ENCODE peak calls at places on chromosome 21, in seven cellular contexts. I is left ventricle myocardium inferior, O is GM23338, B is tibial nerve, V is heart right ventricle, L is cardiac muscle cell, A is IMR-90. C is an unnamed sample. For H3K27me3, the result is how much of the 10 kb centered on the place peaks cover.

GRCh38 chr21:15520811-15521643 is 208.8 kb upstream of the USP25 start:
- DNase-seq in V (no peak), A (peak), I (no peak), B (no peak), L (no peak), O (peak), C (no peak)

GRCh38 chr21:20739421-20739820 is 258.8 kb upstream of the NCAM2 start:
- DNase-seq in L (no peak), V (no peak), B (no peak), I (no peak), O (peak), A (no peak), C (peak)

GRCh38 chr21:45152265-45152746 is 77.9 kb downstream of the ADARB1 start:
- DNase-seq in A (no peak), I (peak), V (no peak), B (no peak), L (peak), O (peak), C (peak)

GRCh38 chr21:19029816-19030215 is 626.2 kb upstream of the TMPRSS15 start:
- DNase-seq in L (no peak), A (no peak), B (no peak), O (no peak), I (no peak), V (no peak), C (no peak)

GRCh38 chr21:17371470-17371869 is 141.4 kb upstream of the CXADR start:
- DNase-seq in O (peak), L (no peak), V (no peak), I (no peak), B (no peak), A (peak), C (no peak)

GRCh38 chr21:36783612-36784383 is 84.9 kb downstream of the SIM2 start:
- DNase-seq in O (no peak), I (no peak), A (peak), V (no peak), L (no peak), B (no peak), C (no peak)

GRCh38 chr21:29347274-29347681 is 48.6 kb downstream of the BACH1 start:
- DNase-seq in A (peak), I (no peak), V (no peak), L (no peak), B (no peak), O (no peak), C (no peak)

GRCh38 chr21:17527240-17527639 is 14.4 kb downstream of the CXADR start:
- DNase-seq in B (no peak), O (no peak), A (peak), I (no peak), L (no peak), V (no peak), C (no peak)

GRCh38 chr21:46020581-46020980 is 39.0 kb downstream of the COL6A1 start:
- DNase-seq in L (no peak), B (no peak), O (no peak), I (no peak), A (no peak), V (no peak), C (no peak)

GRCh38 chr21:45898028-45898350 is 83.6 kb upstream of the COL6A1 start:
- DNase-seq in I (peak), O (no peak), V (no peak), L (no peak), A (no peak), B (no peak), C (no peak)

GRCh38 chr21:15967661-15968060 is 237.9 kb downstream of the USP25 start:
- DNase-seq in L (no peak), O (peak), B (no peak), V (no peak), I (no peak), A (peak), C (no peak)

GRCh38 chr21:16406355-16406754 is 676.6 kb downstream of the USP25 start:
- DNase-seq in A (no peak), B (no peak), V (no peak), O (no peak), I (no peak), L (no peak), C (no peak)

GRCh38 chr21:42557420-42557819 is 43.8 kb downstream of the SLC37A1 start:
- DNase-seq in B (no peak), A (no peak), L (no peak), O (no peak), V (no peak), I (no peak), C (no peak)
- H3K27me3 ChIP-seq in B (under half), A (under half), L (under half), O (under half), V (under half), I (under half), C (under half)

DNA sequence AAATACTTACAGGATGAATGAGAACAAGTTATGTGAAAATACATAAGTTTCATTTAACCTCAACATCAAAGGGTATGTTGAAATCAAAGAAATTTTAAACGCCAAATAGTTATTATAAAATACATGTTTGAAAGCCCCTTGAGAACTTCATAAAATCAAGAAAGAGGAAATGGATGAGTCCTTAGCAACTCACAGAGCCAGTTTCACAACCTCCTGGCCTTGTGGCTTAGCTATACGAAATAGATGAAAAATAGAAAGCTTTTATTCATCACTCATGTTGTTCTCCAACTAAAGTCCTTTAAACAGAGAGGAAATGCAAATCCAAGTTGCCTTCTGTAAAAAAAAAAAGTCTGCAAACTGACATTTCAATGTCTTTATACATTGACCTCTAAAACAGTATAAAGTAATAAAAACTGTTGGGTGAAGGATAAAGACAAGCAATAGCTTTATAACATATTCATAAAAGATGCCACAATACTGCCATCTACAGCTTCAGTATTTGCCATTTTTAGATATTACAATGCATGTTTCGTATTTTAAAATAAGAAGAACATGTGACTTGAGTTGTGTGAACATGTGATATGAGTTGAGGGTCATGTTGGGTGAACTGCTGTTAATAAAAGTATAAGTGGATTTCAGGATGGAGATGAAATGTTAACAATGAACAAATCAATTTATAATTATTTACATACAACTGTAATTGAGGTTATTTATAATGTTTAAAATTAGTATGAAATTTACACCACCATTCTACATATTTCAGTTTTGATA is 847.7 kb downstream of the MRPL39 start:
- DNase-seq in A (no peak), O (no peak), V (no peak), L (no peak), I (no peak), B (no peak), C (no peak)
- TF ChIP-seq CTCF in A (no peak), O (no peak), V (no peak), L (no peak), I (no peak), B (no peak), C (no peak)

GRCh38 chr21:38264581-38264980 is 7.8 kb downstream of the KCNJ15 start:
- DNase-seq in B (no peak), I (no peak), V (no peak), L (no peak), O (no peak), A (no peak), C (no peak)
- H3K27ac ChIP-seq in B (no peak), I (no peak), V (no peak), L (no peak), O (no peak), A (no peak), C (no peak)

DNA sequence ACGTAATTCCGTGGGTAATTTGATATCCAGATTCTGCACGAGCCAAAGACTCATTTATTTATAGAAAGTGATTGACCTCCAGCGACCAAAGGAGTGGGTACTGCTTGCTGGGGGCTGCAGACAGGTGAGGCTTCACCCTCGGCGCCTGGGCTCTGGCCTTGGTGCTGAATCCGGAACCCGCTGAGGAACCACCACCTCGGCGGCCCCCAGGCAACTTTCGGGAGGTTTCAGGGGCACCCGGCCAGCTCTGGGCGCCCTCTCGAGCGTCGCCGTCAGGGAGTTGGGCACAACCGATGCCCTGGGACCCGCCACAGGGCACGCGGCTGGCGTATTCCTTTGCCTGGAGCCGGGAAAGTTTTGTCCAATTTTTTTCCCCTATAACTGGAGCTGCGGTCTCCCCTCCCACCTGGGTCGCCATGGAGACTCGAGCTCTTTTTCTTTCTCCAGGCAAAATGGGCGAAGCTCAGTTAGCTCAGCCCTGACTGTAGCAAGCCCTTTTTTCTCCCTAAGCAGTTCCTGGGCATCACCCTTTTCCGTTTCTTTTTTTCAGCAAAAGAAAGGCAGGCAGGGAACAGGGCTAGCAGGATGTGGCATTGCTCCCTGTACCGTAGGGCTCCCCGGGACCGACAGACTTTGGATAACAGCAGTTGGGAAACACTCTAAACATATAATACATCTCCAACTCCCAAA is 1.9 kb downstream of the KCNJ6 start:
- DNase-seq in I (no peak), B (no peak), L (peak), V (peak), A (peak), O (peak), C (peak)
- H3K27me3 ChIP-seq in I (half or more), B (under half), L (under half), V (half or more), A (under half), O (under half), C (half or more)

GRCh38 chr21:37909936-37910335 is 6.3 kb downstream of the KCNJ6 start:
- DNase-seq in O (peak), I (no peak), B (no peak), V (no peak), L (no peak), A (no peak), C (no peak)
- TF ChIP-seq CTCF in O (peak), I (no peak), B (no peak), V (no peak), L (no peak), A (no peak), C (peak)

DNA sequence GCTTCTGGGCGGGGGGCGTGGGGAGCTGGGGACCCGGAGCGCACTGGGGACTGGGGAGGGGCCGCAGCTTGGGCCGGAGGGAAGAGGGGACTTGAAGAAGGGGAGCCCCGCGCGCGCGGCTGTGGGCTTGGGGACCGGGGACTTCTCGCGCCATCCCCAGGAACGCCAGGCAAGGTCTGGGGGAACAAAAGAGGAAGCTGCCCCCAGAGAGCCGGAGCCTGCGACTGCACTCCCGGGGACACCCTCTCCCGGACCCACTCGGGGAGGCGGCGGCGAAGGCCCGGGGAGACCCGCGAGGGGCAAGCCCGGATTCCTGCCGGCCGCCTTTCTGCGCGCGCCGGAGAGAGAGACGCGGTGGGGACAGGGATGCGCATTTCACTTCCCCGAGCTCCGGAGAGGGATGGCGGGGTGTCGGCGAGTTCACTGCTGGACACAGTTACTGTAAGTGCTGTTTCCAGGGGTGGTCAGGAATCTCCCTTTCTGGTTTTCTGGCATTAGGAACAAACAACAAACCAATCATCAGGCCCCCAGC is 732 bp downstream of the ABCG1 start:
- DNase-seq in I (peak), O (peak), B (no peak), L (peak), V (peak), A (peak), C (peak)
- H3K27ac ChIP-seq in I (peak), O (no peak), B (peak), L (no peak), V (peak), A (peak), C (no peak)

C was measured in endodermal cell.